ENCODE peak calls at places on chromosomes 1 and 21, in nine cellular contexts. C, F, S, L, W, J, Z, G and A are unnamed samples.

GRCh38 chr1:248871837-248872401 is 13.0 kb upstream of the ZNF692 start:
- DNase-seq in C (no peak), F (no peak), S (no peak), L (no peak), W (no peak), J (no peak), Z (no peak), G (no peak), A (no peak)

GRCh38 chr1:31848381-31848897 is 32.6 kb upstream of the SPOCD1 start:
- DNase-seq in C (peak), F (no peak), S (peak), L (peak), W (peak), J (no peak), Z (no peak), G (peak), A (peak)

GRCh38 chr1:114758251-114758832 is 558 bp upstream of the CSDE1 start:
- DNase-seq in C (no peak), F (peak), S (no peak), L (no peak), W (no peak), J (peak), Z (no peak), G (no peak), A (no peak)

GRCh38 chr1:231390071-231390470 is 32.0 kb downstream of the EGLN1 start:
- DNase-seq in C (no peak), F (peak), S (no peak), L (no peak), W (no peak), J (peak), Z (no peak), G (no peak), A (no peak)

GRCh38 chr1:209768354-209768774 is 12.5 kb downstream of the TRAF3IP3 start:
- DNase-seq in C (peak), F (no peak), S (no peak), L (no peak), W (peak), J (no peak), Z (no peak), G (peak), A (no peak)

GRCh38 chr1:35572296-35572695 is 818 bp upstream of the TFAP2E start:
- DNase-seq in C (no peak), F (no peak), S (no peak), L (no peak), W (no peak), J (no peak), Z (no peak), G (no peak), A (no peak)

GRCh38 chr1:4962836-4963235 is 308.4 kb downstream of the AJAP1 start:
- DNase-seq in C (no peak), F (no peak), S (no peak), L (peak), W (no peak), J (no peak), Z (no peak), G (no peak), A (no peak)

GRCh38 chr21:15000076-15000475 is 64.7 kb downstream of the NRIP1 start:
- DNase-seq in C (no peak), F (peak), S (no peak), L (no peak), W (no peak), J (peak), Z (no peak), G (no peak), A (no peak)

GRCh38 chr1:54887665-54888071 is 673 bp upstream of the DHCR24 start:
- DNase-seq in C (no peak), F (no peak), S (peak), L (no peak), W (no peak), J (peak), Z (no peak), G (peak), A (no peak)

GRCh38 chr1:230682882-230683610 is 30.9 kb downstream of the AGT start:
- DNase-seq in C (no peak), F (peak), S (no peak), L (no peak), W (no peak), J (peak), Z (no peak), G (no peak), A (no peak)

GRCh38 chr21:34844033-34844923 is 175.5 kb downstream of the CLIC6 start:
- DNase-seq in C (no peak), F (peak), S (no peak), L (no peak), W (no peak), J (peak), Z (no peak), G (peak), A (peak)

GRCh38 chr1:71054281-71054731 is 6.7 kb upstream of the PTGER3 start:
- DNase-seq in C (no peak), F (no peak), S (no peak), L (peak), W (no peak), J (no peak), Z (no peak), G (peak), A (no peak)

GRCh38 chr1:222375656-222376055 is 172.2 kb downstream of the HHIPL2 start:
- DNase-seq in C (no peak), F (peak), S (no peak), L (no peak), W (no peak), J (no peak), Z (no peak), G (no peak), A (no peak)

GRCh38 chr1:65395887-65396612 is 24.4 kb upstream of the LEPR start:
- DNase-seq in C (no peak), F (peak), S (no peak), L (no peak), W (no peak), J (peak), Z (no peak), G (peak), A (no peak)